ENCODE peak calls at places on chromosome 3, in six cellular contexts. F is pancreas, O is A549, U is uterus, D is fibroblast of mammary gland, Y is SK-N-SH. C is an unnamed sample.

GRCh38 chr3:126394977-126395321 is 240 bp downstream of the CFAP100 start:
- DNase-seq in D (no peak), O (no peak), Y (no peak), F (no peak), U (no peak), C (no peak)

GRCh38 chr3:108471346-108471935 is 39.0 kb downstream of the MYH15 start:
- DNase-seq in D (no peak), O (no peak), Y (no peak), F (no peak), U (no peak), C (peak)

GRCh38 chr3:155386817-155387403 is 93.4 kb upstream of the STRIT1 start:
- DNase-seq in D (no peak), F (no peak), U (no peak), O (no peak), Y (no peak), C (no peak)

GRCh38 chr3:63977893-63978292 is 45.4 kb downstream of the PSMD6 start:
- DNase-seq in U (no peak), F (no peak), Y (no peak), O (no peak), D (peak), C (no peak)

GRCh38 chr3:140545756-140546155 is 132.1 kb upstream of the TRIM42 start:
- DNase-seq in Y (no peak), D (no peak), O (no peak), F (no peak), U (no peak), C (no peak)

GRCh38 chr3:127036209-127037020 is 53.5 kb downstream of the PLXNA1 start:
- DNase-seq in D (peak), F (peak), Y (no peak), O (no peak), U (no peak), C (no peak)

GRCh38 chr3:124800511-124801374 is 70.5 kb downstream of the UMPS start:
- DNase-seq in D (no peak), O (no peak), Y (peak), U (peak), F (peak), C (peak)

GRCh38 chr3:56899078-56899477 is 97.3 kb upstream of the ARHGEF3 start:
- DNase-seq in U (no peak), O (no peak), F (no peak), Y (no peak), D (no peak), C (no peak)

GRCh38 chr3:148534089-148534988 is 163.4 kb upstream of the AGTR1 start:
- DNase-seq in U (no peak), F (no peak), O (no peak), Y (no peak), D (no peak), C (no peak)

GRCh38 chr3:160343132-160343531 is 55.9 kb downstream of the IFT80 start:
- DNase-seq in O (peak), Y (peak), U (no peak), D (peak), F (no peak), C (peak)

GRCh38 chr3:30123224-30123623 is 483.2 kb upstream of the TGFBR2 start:
- DNase-seq in F (no peak), D (no peak), U (no peak), O (no peak), Y (no peak), C (no peak)

DNA sequence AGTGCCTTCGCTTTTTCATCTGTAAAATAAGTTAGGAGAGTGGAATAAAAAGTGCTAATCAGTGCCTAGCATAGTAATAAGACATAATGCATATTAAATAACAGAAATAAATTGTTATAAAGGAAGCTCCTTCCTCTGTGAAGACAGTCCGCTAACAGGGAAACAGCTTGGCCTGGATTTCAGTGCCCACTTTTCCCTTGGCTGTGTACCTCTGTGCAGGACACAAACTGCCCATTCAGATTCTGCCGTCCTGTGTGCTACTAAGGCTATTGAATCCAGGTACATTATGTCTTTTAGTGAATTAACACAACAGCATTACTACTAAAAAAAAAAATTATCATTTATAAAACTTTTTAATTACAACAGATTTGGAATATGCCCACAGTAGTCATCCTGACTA is 90.7 kb downstream of the TBL1XR1 start:
- DNase-seq in Y (no peak), U (no peak), F (no peak), D (no peak), O (no peak), C (no peak)
- H3K4me3 ChIP-seq in Y (no peak), U (no peak), F (no peak), D (no peak), O (no peak), C (no peak)

GRCh38 chr3:188037116-188037718 is 116.7 kb upstream of the LPP start:
- DNase-seq in F (peak), O (peak), D (peak), Y (no peak), U (peak), C (peak)
- TF ChIP-seq CTCF in F (peak), O (peak), D (peak), Y (peak), U (peak), C (peak)

DNA sequence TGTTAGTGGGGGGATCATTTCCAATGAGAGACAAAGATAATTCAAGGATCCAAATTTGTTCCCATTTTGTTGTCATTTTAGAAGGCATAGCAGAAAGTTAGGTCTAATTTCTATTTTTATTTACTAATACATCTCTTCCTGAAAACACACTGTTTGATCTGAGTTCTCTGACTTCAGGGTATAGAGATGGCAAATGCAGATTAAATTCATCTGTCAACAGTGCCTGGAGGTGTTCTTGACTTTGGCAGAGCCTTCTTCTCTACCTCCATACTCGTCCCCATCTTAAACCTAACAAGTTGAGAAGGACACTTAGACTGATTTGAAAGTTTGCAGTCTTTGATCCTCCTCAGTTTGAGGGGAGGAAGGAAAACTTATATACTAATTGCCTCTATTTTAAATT is 308.2 kb downstream of the SOX2 start:
- DNase-seq in U (no peak), D (no peak), Y (no peak), O (no peak), F (no peak), C (no peak)
- H3K4me3 ChIP-seq in U (no peak), D (no peak), Y (no peak), O (no peak), F (no peak), C (no peak)

GRCh38 chr3:13879946-13880810 is at the start of gene WNT7A:
- DNase-seq in D (no peak), F (no peak), U (no peak), Y (peak), O (peak), C (no peak)
- TF ChIP-seq CTCF in D (no peak), F (peak), U (peak), Y (peak), O (peak), C (no peak)

C was measured in fibroblast of pulmonary artery.